ENCODE peak calls at places on chromosomes 7 and 10, in four cellular contexts. F, K, Q and J are unnamed samples. For H3K4me1, the result is how much of the 10 kb centered on the place peaks cover.

GRCh38 chr10:23918839-23919238 is 290.1 kb upstream of the KIAA1217 start:
- DNase-seq in F (no peak), Q (no peak), K (peak), J (no peak)

GRCh38 chr10:122154733-122155366 is 116.2 kb upstream of the BTBD16 start:
- DNase-seq in F (peak), K (peak), Q (peak), J (peak)

GRCh38 chr7:4144171-4144701 is 537.9 kb upstream of the FOXK1 start:
- DNase-seq in Q (no peak), K (no peak), F (no peak), J (no peak)

GRCh38 chr7:77895905-77896304 is 97.3 kb downstream of the PHTF2 start:
- DNase-seq in Q (no peak), F (no peak), K (no peak), J (no peak)

GRCh38 chr10:123998197-123999141 is 94.9 kb downstream of the CHST15 start:
- DNase-seq in Q (no peak), F (no peak), K (no peak), J (peak)

GRCh38 chr7:27647052-27647451 is 15.6 kb downstream of the HIBADH start:
- DNase-seq in F (no peak), K (no peak), Q (no peak), J (no peak)

GRCh38 chr10:130044067-130045061 is 66.3 kb downstream of the C10orf143 start:
- DNase-seq in Q (no peak), F (no peak), K (no peak), J (no peak)

GRCh38 chr10:20598590-20598989 is 298.5 kb downstream of the NEBL start:
- DNase-seq in F (peak), Q (peak), K (peak), J (peak)

GRCh38 chr7:87331687-87332256 is 13.7 kb upstream of the CROT start:
- DNase-seq in F (no peak), Q (no peak), K (no peak), J (no peak)

GRCh38 chr7:98171449-98171848 is 39.8 kb upstream of the BHLHA15 start:
- DNase-seq in F (no peak), Q (no peak), K (no peak), J (no peak)

GRCh38 chr10:21181451-21181850 is 284.3 kb upstream of the NEBL start:
- DNase-seq in F (no peak), K (no peak), Q (no peak), J (no peak)

GRCh38 chr10:70145666-70146488 is 623 bp downstream of the TYSND1 start:
- DNase-seq in F (peak), K (peak), Q (peak), J (peak)

GRCh38 chr10:58909881-58910280 is 266.6 kb upstream of the PHYHIPL start:
- DNase-seq in Q (no peak), F (no peak), K (no peak), J (no peak)

GRCh38 chr10:5518143-5518542 is 6.6 kb upstream of the CALML3 start:
- DNase-seq in F (no peak), K (no peak), Q (no peak), J (no peak)

GRCh38 chr7:104135760-104136558 is 71.9 kb downstream of the ORC5 start:
- DNase-seq in K (no peak), Q (no peak), F (no peak), J (no peak)

GRCh38 chr7:29843738-29844137 is 37.4 kb downstream of the WIPF3 start:
- DNase-seq in K (no peak), Q (no peak), F (no peak), J (no peak)

GRCh38 chr7:69516208-69516820 is 82.0 kb upstream of the AUTS2 start:
- DNase-seq in Q (peak), F (no peak), K (no peak), J (no peak)

GRCh38 chr7:28018446-28018845 is 162.1 kb downstream of the JAZF1 start:
- DNase-seq in F (no peak), K (no peak), Q (no peak), J (no peak)

GRCh38 chr7:106462365-106462859 is 177.6 kb upstream of the NAMPT start:
- DNase-seq in K (peak), Q (no peak), F (peak), J (no peak)

GRCh38 chr10:43892062-43892765 is 243.5 kb upstream of the ZNF32 start:
- DNase-seq in F (no peak), Q (no peak), K (no peak), J (peak)

GRCh38 chr10:101052285-101052684 is 9.5 kb upstream of the KAZALD1 start:
- DNase-seq in Q (no peak), F (no peak), K (no peak), J (peak)

GRCh38 chr7:155916926-155917655 is 104.8 kb upstream of the SHH start:
- DNase-seq in F (no peak), Q (no peak), K (no peak), J (no peak)

GRCh38 chr7:128361463-128362441 is at the start of gene PRRT4:
- DNase-seq in Q (peak), K (peak), F (no peak), J (no peak)

GRCh38 chr10:28492093-28492492 is 40.8 kb upstream of the WAC start:
- DNase-seq in K (no peak), F (no peak), Q (no peak), J (no peak)
- H3K4me1 ChIP-seq in K (under half), F (under half), Q (under half), J (under half)

GRCh38 chr10:132544744-132545658 is 7.4 kb downstream of the INPP5A start:
- DNase-seq in K (no peak), Q (no peak), F (no peak), J (no peak)
- H3K4me3 ChIP-seq in K (no peak), Q (no peak), F (no peak), J (no peak)

GRCh38 chr10:119663866-119664698 is 12.9 kb downstream of the BAG3 start:
- DNase-seq in K (no peak), Q (no peak), F (no peak), J (no peak)

GRCh38 chr10:119656760-119657159 is 5.6 kb downstream of the BAG3 start:
- DNase-seq in F (no peak), Q (no peak), K (no peak), J (no peak)

GRCh38 chr10:119657725-119658124 is 6.5 kb downstream of the BAG3 start:
- DNase-seq in F (no peak), K (no peak), Q (no peak), J (no peak)

GRCh38 chr10:119658274-119658673 is 7.1 kb downstream of the BAG3 start:
- DNase-seq in F (peak), Q (peak), K (peak), J (peak)

GRCh38 chr10:119659951-119660350 is 8.8 kb downstream of the BAG3 start:
- DNase-seq in F (no peak), K (no peak), Q (no peak), J (no peak)
- H3K4me1 ChIP-seq in F (half or more), K (under half), Q (half or more), J (under half)

GRCh38 chr10:106450966-106451365 is 713.5 kb downstream of the SORCS1 start:
- DNase-seq in K (no peak), F (no peak), Q (no peak), J (no peak)
- H3K4me3 ChIP-seq in K (no peak), F (no peak), Q (no peak), J (no peak)